ENCODE peak calls at places on chromosomes 12 and 14, in six cellular contexts. Q is mesendoderm, I is H1, D is H9, U is IMR-90, T is neuronal stem cell. W is an unnamed sample.
A peak's percentile ranks its signal among the peaks of the same experiment; 100 is the strongest.

GRCh38 chr12:114368685-114369084 is 37.3 kb downstream of the TBX5 start:
- DNase-seq in Q (no peak), I (no peak), D (no peak), U (no peak), T (no peak), W (no peak)

GRCh38 chr14:52355016-52355430 is 40.9 kb downstream of the PTGER2 start:
- DNase-seq in Q (no peak), I (no peak), D (no peak), U (peak; percentile 95), T (no peak), W (peak; percentile 95)

GRCh38 chr12:98750511-98750910 is 105.4 kb downstream of the APAF1 start:
- DNase-seq in Q (peak; percentile 74), I (no peak), D (peak; percentile 45), U (peak; percentile 13), T (no peak), W (no peak)

GRCh38 chr12:22627351-22627750 is 2.4 kb downstream of the ETNK1 start:
- DNase-seq in Q (no peak), I (no peak), D (no peak), U (no peak), T (no peak), W (peak; percentile 9)

GRCh38 chr12:117986705-117987469 is 18.1 kb upstream of the KSR2 start:
- DNase-seq in Q (no peak), I (no peak), D (no peak), U (peak; percentile 17), T (no peak), W (no peak)

GRCh38 chr14:70884595-70885342 is 22.5 kb upstream of the PCNX1 start:
- DNase-seq in Q (no peak), I (no peak), D (no peak), U (no peak), T (no peak), W (no peak)

GRCh38 chr14:99722741-99723140 is 38.6 kb downstream of the CYP46A1 start:
- DNase-seq in Q (no peak), I (no peak), D (peak; percentile 13), U (no peak), T (no peak), W (no peak)

GRCh38 chr12:120404271-120404670 is 33.6 kb upstream of the COX6A1 start:
- DNase-seq in Q (no peak), I (no peak), D (no peak), U (no peak), T (no peak), W (no peak)

GRCh38 chr12:111840831-111841230 is 1.2 kb upstream of the MAPKAPK5 start:
- DNase-seq in Q (no peak), I (no peak), D (no peak), U (no peak), T (no peak), W (no peak)

GRCh38 chr12:1171657-1172056 is 180.6 kb downstream of the ERC1 start:
- DNase-seq in Q (peak; percentile 3), I (no peak), D (no peak), U (no peak), T (peak; percentile 54), W (peak; percentile 10)

GRCh38 chr12:117189725-117190209 is 503 bp downstream of the FBXO21 start:
- DNase-seq in Q (peak; percentile 51), I (no peak), D (no peak), U (peak; percentile 45), T (peak; percentile 21), W (peak; percentile 52)

GRCh38 chr12:3273409-3273853 is 196.3 kb downstream of the TSPAN9 start:
- DNase-seq in Q (no peak), I (no peak), D (no peak), U (peak; percentile 49), T (no peak), W (peak; percentile 29)

GRCh38 chr12:72346331-72346944 is 74.3 kb downstream of the TRHDE start:
- DNase-seq in Q (peak; percentile 90), I (peak; percentile 59), D (peak; percentile 89), U (peak; percentile 85), T (peak; percentile 80), W (peak; percentile 77)

GRCh38 chr14:75306917-75307699 is 28.5 kb downstream of the FOS start:
- DNase-seq in Q (peak; percentile 47), I (no peak), D (no peak), U (peak; percentile 19), T (no peak), W (peak; percentile 41)

GRCh38 chr12:126353604-126354003 is 1288.4 kb downstream of the AACS start:
- DNase-seq in Q (no peak), I (no peak), D (no peak), U (no peak), T (no peak), W (no peak)

GRCh38 chr14:58978336-58978735 is 210.1 kb upstream of the DAAM1 start:
- DNase-seq in Q (no peak), I (no peak), D (no peak), U (peak; percentile 27), T (no peak), W (peak; percentile 76)

GRCh38 chr12:42104087-42104486 is 40.6 kb downstream of the GXYLT1 start:
- DNase-seq in Q (no peak), I (no peak), D (no peak), U (no peak), T (no peak), W (no peak)
- H2BK15ac ChIP-seq in Q (no peak overlapping the region), I (no peak overlapping the region), D (no peak overlapping the region), U (no peak overlapping the region), T (no peak overlapping the region), W (no peak overlapping the region)

GRCh38 chr14:64885555-64885954 is 5.8 kb upstream of the SPTB start:
- DNase-seq in Q (no peak), I (no peak), D (no peak), U (no peak), T (no peak), W (no peak)

GRCh38 chr14:64880382-64881121 is 845 bp upstream of the SPTB start:
- DNase-seq in Q (peak; percentile 74), I (no peak), D (peak; percentile 80), U (no peak), T (peak; percentile 57), W (peak; percentile 19)

GRCh38 chr14:64875350-64875749 is 4.4 kb downstream of the SPTB start:
- DNase-seq in Q (no peak), I (no peak), D (no peak), U (no peak), T (no peak), W (no peak)

GRCh38 chr14:64878775-64879634 is 702 bp downstream of the SPTB start:
- DNase-seq in Q (peak; percentile 30), I (no peak), D (peak; percentile 40), U (no peak), T (peak; percentile 17), W (peak; percentile 8)

DNA sequence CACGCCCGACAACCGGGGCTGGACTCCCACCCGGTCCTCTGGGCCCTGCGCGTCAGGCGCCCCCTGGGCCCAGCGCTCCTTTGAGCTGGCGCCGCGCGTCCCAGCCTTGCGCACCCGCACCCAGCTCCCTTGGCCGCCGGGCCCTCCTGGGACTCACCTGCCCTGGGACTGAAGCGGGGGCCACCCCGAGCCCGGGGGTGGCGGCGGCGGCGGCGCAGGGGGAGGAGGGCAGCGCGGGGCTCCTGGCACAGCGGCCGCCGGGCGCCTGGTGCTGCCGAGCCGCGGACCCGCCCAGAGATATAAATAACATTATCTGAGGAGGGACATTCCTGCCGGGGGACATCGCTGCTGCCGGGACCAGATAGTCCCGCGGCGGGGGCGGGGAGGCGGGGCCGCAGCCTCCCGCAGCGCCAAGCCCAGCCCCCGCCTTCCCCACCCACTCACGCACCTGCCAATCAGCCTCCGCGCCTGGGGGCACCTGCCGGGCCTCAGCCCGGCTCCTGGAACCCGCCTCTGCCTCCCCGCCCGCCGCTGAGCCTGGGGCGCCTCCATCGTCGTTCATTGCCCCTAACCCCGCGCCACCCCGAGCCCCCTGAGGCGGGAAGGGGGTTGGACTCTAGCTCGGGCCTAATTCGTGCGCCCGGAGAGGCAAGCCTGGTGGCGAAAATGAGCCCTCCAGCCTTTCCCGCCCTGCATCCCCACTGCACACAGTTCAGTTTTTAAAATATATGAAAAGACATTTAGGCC is at the start of gene SPTB:
- DNase-seq in Q (peak; percentile 53), I (no peak), D (peak; percentile 79), U (no peak), T (peak; percentile 27), W (peak; percentile 3)
- H2BK15ac ChIP-seq in Q (no peak within 1 kb of the TSS), I (peak within 1 kb of the TSS; percentile 53), D (no peak within 1 kb of the TSS), U (no peak within 1 kb of the TSS), T (peak within 1 kb of the TSS; percentile 51), W (no peak within 1 kb of the TSS)

GRCh38 chr14:55756563-55756962 is 176.6 kb downstream of the KTN1 start:
- DNase-seq in Q (peak; percentile 25), I (no peak), D (no peak), U (no peak), T (no peak), W (peak; percentile 30)
- H2BK15ac ChIP-seq in Q (no peak overlapping the region), I (no peak overlapping the region), D (no peak overlapping the region), U (no peak overlapping the region), T (no peak overlapping the region), W (no peak overlapping the region)

DNA sequence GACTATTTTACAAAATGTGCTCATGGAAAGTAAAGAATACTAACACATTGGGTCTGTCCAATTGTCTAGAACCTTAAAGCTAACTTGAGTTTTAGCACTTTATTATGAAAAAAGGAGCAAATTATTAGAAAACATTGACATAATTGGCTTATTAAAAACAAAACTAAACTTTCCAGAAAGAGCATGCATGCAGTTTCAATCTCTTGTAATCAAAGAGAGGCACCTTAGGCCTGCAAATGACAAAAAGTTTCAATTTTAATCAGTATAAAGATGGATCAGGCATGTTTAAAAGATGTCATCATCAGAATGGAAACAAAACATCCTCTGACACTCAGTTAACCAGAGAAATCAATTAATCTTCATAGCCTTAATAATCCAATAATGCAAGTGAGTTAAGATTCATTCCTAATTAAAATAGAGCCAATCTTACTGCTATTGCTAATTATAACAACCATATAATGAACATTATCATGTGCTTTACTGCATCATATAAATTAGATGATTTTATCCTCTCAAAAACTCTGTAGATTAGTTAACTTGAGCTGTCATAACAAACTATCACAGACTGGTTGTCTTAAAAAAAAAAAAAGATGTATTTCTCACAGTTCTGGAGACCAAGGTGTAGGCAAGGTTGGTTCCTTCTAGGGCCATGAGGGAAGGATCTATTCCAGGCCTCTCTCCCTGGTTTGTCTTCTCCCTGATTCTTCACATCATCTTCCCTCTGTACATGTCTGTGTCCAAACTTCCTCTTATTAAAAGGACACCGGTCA is 131.4 kb downstream of the RPAP3 start:
- DNase-seq in Q (no peak), I (no peak), D (no peak), U (no peak), T (no peak), W (no peak)
- H2BK15ac ChIP-seq in Q (no peak overlapping the region), I (no peak overlapping the region), D (no peak overlapping the region), U (no peak overlapping the region), T (no peak overlapping the region), W (no peak overlapping the region)

GRCh38 chr14:61392297-61392696 is 70.9 kb downstream of the PRKCH start:
- DNase-seq in Q (no peak), I (no peak), D (no peak), U (no peak), T (no peak), W (no peak)
- H2BK15ac ChIP-seq in Q (no peak overlapping the region), I (no peak overlapping the region), D (no peak overlapping the region), U (no peak overlapping the region), T (no peak overlapping the region), W (no peak overlapping the region)

DNA sequence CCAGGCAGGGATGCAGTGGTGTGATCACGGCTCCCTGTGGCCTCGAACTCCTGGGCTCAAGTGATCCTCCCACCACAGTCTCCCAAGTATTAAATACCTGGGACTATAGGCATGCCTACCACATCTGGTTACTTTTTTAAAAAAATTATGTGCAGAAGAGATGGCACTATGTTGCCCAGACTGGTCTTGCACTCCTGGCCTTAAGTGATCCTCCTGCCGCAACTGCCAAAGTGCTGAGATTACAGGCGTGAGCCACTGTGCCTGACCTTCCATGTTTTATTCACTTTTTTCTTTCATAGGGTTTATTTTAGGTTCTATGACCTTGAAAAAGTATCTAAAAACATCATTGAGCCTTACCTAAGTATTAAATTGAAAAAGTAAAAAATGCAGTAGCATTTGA is 16.4 kb downstream of the MSRB3 start:
- DNase-seq in Q (no peak), I (no peak), D (no peak), U (no peak), T (no peak), W (no peak)
- H2BK15ac ChIP-seq in Q (no peak overlapping the region), I (no peak overlapping the region), D (no peak overlapping the region), U (no peak overlapping the region), T (no peak overlapping the region), W (no peak overlapping the region)

GRCh38 chr14:34770901-34771300 is 56.5 kb upstream of the CFL2 start:
- DNase-seq in Q (no peak), I (no peak), D (no peak), U (no peak), T (no peak), W (no peak)
- H2BK15ac ChIP-seq in Q (no peak overlapping the region), I (no peak overlapping the region), D (no peak overlapping the region), U (no peak overlapping the region), T (no peak overlapping the region), W (no peak overlapping the region)